ENCODE peak calls at places on chromosomes 6 and 20, in five cellular contexts. One of them, this sample, is unnamed.

GRCh38 chr6:8064638-8065518 is 689 bp upstream of the BLOC1S5 start:
- DNase-seq in HCT116: no peak
- DNase-seq in GM12878: no peak
- DNase-seq in HepG2: peak
- DNase-seq in K562: no peak
- DNase-seq in this sample: no peak

GRCh38 chr6:2103644-2104523 is 141.5 kb downstream of the GMDS start:
- DNase-seq in HCT116: peak
- DNase-seq in GM12878: peak
- DNase-seq in HepG2: peak
- DNase-seq in K562: peak
- DNase-seq in this sample: no peak

GRCh38 chr6:17988422-17988944 is 1.0 kb upstream of the KIF13A start:
- DNase-seq in HCT116: no peak
- DNase-seq in GM12878: no peak
- DNase-seq in HepG2: peak
- DNase-seq in K562: no peak
- DNase-seq in this sample: peak

GRCh38 chr6:143325379-143326140 is 124.9 kb downstream of the ADAT2 start:
- DNase-seq in HCT116: no peak
- DNase-seq in GM12878: no peak
- DNase-seq in HepG2: no peak
- DNase-seq in K562: no peak
- DNase-seq in this sample: no peak

GRCh38 chr6:40356242-40356910 is 230.8 kb downstream of the LRFN2 start:
- DNase-seq in HCT116: no peak
- DNase-seq in GM12878: no peak
- DNase-seq in HepG2: no peak
- DNase-seq in K562: no peak
- DNase-seq in this sample: no peak

GRCh38 chr6:164870175-164870574 is 439.2 kb downstream of the C6orf118 start:
- DNase-seq in HCT116: no peak
- DNase-seq in GM12878: no peak
- DNase-seq in HepG2: no peak
- DNase-seq in K562: no peak
- DNase-seq in this sample: no peak

GRCh38 chr20:48568520-48568919 is 259.3 kb downstream of the PREX1 start:
- DNase-seq in HCT116: no peak
- DNase-seq in GM12878: no peak
- DNase-seq in HepG2: no peak
- DNase-seq in K562: no peak
- DNase-seq in this sample: no peak

GRCh38 chr20:25025091-25025861 is 32.7 kb downstream of the ACSS1 start:
- DNase-seq in HCT116: no peak
- DNase-seq in GM12878: no peak
- DNase-seq in HepG2: no peak
- DNase-seq in K562: no peak
- DNase-seq in this sample: no peak

GRCh38 chr6:170100046-170100445 is 190.8 kb downstream of the DLL1 start:
- DNase-seq in HCT116: no peak
- DNase-seq in GM12878: no peak
- DNase-seq in HepG2: no peak
- DNase-seq in K562: no peak
- DNase-seq in this sample: peak

GRCh38 chr6:111767752-111768430 is 105.4 kb downstream of the FYN start:
- DNase-seq in HCT116: no peak
- DNase-seq in GM12878: no peak
- DNase-seq in HepG2: no peak
- DNase-seq in K562: no peak
- DNase-seq in this sample: no peak

GRCh38 chr6:166515072-166515810 is 71.2 kb downstream of the RAMACL start:
- DNase-seq in HCT116: peak
- DNase-seq in GM12878: no peak
- DNase-seq in HepG2: peak
- DNase-seq in K562: peak
- DNase-seq in this sample: no peak

GRCh38 chr6:134431306-134431919 is 113.5 kb upstream of the SGK1 start:
- DNase-seq in HCT116: no peak
- DNase-seq in GM12878: no peak
- DNase-seq in HepG2: no peak
- DNase-seq in K562: no peak
- DNase-seq in this sample: no peak

GRCh38 chr6:42367353-42368011 is 84.2 kb downstream of the TRERF1 start:
- DNase-seq in HCT116: no peak
- DNase-seq in GM12878: peak
- DNase-seq in HepG2: no peak
- DNase-seq in K562: peak
- DNase-seq in this sample: no peak

GRCh38 chr6:26003102-26003694 is 40.6 kb downstream of the TRIM38 start:
- DNase-seq in HCT116: no peak
- DNase-seq in GM12878: no peak
- DNase-seq in HepG2: peak
- DNase-seq in K562: peak
- DNase-seq in this sample: no peak

GRCh38 chr6:128768187-128768586 is 114.8 kb upstream of the LAMA2 start:
- DNase-seq in HCT116: no peak
- DNase-seq in GM12878: no peak
- DNase-seq in HepG2: no peak
- DNase-seq in K562: no peak
- DNase-seq in this sample: no peak

GRCh38 chr20:55253765-55254164 is 751.6 kb downstream of the CBLN4 start:
- DNase-seq in HCT116: no peak
- DNase-seq in GM12878: no peak
- DNase-seq in HepG2: no peak
- DNase-seq in K562: no peak
- DNase-seq in this sample: no peak

GRCh38 chr6:116217069-116217468 is 36.8 kb downstream of the TSPYL4 start:
- DNase-seq in HCT116: peak
- DNase-seq in GM12878: no peak
- DNase-seq in HepG2: peak
- DNase-seq in K562: peak
- DNase-seq in this sample: no peak

GRCh38 chr6:52399511-52400315 is 20.4 kb upstream of the EFHC1 start:
- DNase-seq in HCT116: no peak
- DNase-seq in GM12878: no peak
- DNase-seq in HepG2: peak
- DNase-seq in K562: peak
- DNase-seq in this sample: no peak

DNA sequence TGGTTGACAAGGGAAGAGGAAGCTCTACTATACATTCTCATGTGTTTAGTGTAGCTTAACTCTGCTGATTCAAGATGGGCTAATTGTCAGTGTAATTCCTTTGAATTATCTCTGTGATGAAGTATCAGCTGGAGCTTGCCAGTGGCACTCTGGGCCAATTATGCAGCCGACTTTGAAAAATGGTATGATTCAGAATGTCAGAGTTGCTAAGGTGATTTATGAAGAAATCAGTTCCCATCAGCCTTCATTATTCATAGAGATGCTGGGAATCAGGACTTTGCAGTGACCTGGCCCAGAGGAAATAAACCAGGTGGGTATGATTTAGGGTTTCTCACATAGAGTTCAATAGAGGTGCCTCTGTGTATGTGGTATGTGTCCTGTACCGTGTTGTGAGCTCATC is 33.4 kb downstream of the KCNS1 start:
- DNase-seq in HCT116: no peak
- DNase-seq in GM12878: no peak
- DNase-seq in HepG2: no peak
- DNase-seq in K562: no peak
- DNase-seq in this sample: no peak
- TF ChIP-seq ZNF274 in HCT116: no peak
- TF ChIP-seq ZNF274 in GM12878: no peak
- TF ChIP-seq ZNF274 in HepG2: no peak
- TF ChIP-seq ZNF274 in K562: no peak
- TF ChIP-seq ZNF274 in this sample: no peak

DNA sequence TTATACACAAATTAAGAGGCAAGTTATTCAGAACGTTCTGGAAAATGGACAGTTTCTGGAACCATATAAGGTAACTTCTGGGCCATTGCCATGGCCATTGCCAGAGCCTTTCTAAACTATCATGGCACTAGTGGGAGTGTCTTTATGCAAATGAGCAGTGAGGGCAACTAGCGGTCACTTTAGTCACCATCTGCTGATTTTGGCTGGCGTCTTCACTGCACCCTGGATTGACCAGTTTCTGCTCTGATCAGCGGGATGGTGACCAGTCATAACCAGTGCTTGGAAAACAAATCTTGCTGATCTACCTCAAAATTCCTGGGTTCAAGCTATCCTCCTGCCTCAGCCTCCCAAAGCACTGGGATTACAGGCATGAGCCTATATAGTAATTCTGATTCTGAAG is 7.3 kb upstream of the SNTA1 start:
- DNase-seq in HCT116: peak
- DNase-seq in GM12878: no peak
- DNase-seq in HepG2: no peak
- DNase-seq in K562: peak
- DNase-seq in this sample: no peak
- TF ChIP-seq MAX in HCT116: no peak
- TF ChIP-seq MAX in GM12878: no peak
- TF ChIP-seq MAX in HepG2: no peak
- TF ChIP-seq MAX in K562: no peak
- TF ChIP-seq MAX in this sample: no peak

GRCh38 chr6:74167951-74168350 is 471.9 kb downstream of the CD109 start:
- DNase-seq in HCT116: no peak
- DNase-seq in GM12878: no peak
- DNase-seq in HepG2: no peak
- DNase-seq in K562: no peak
- DNase-seq in this sample: no peak
- TF ChIP-seq ZNF274 in HCT116: no peak
- TF ChIP-seq ZNF274 in GM12878: no peak
- TF ChIP-seq ZNF274 in HepG2: no peak
- TF ChIP-seq ZNF274 in K562: no peak
- TF ChIP-seq ZNF274 in this sample: no peak

GRCh38 chr20:61789329-61789728 is 276.4 kb downstream of the TAF4 start:
- DNase-seq in HCT116: no peak
- DNase-seq in GM12878: no peak
- DNase-seq in HepG2: no peak
- DNase-seq in K562: no peak
- DNase-seq in this sample: no peak
- TF ChIP-seq MAX in HCT116: no peak
- TF ChIP-seq MAX in GM12878: no peak
- TF ChIP-seq MAX in HepG2: no peak
- TF ChIP-seq MAX in K562: no peak
- TF ChIP-seq MAX in this sample: no peak

GRCh38 chr6:56766806-56767178 is 124.1 kb upstream of the DST start:
- DNase-seq in HCT116: no peak
- DNase-seq in GM12878: peak
- DNase-seq in HepG2: no peak
- DNase-seq in K562: no peak
- DNase-seq in this sample: no peak
- TF ChIP-seq ZNF274 in HCT116: no peak
- TF ChIP-seq ZNF274 in GM12878: no peak
- TF ChIP-seq ZNF274 in HepG2: no peak
- TF ChIP-seq ZNF274 in K562: no peak
- TF ChIP-seq ZNF274 in this sample: no peak

This sample was measured in H1.